ENCODE peak calls at places on chromosomes 7 and 10, in six cellular contexts. U is effector memory CD4-positive, alpha-beta T cell; R is aorta; V is RPMI7951; B is stimulated activated naive CD8-positive, alpha-beta T cell treated with anti-CD3 and anti-CD28 coated beads, Interleukin-15, Interleukin-2, amounts not matched to agents 100 U/mL and 50 U/mL, for 24 hours; W is cardiac muscle cell. K is an unnamed sample.

GRCh38 chr10:3775671-3776551 is 9.1 kb downstream of the KLF6 start:
- DNase-seq in V (peak), R (no peak), W (no peak), U (no peak), B (no peak), K (no peak)

GRCh38 chr10:119680668-119681070 is 29.5 kb downstream of the BAG3 start:
- DNase-seq in B (no peak), V (peak), W (peak), U (no peak), R (peak), K (no peak)

GRCh38 chr10:104577861-104578480 is 63.1 kb upstream of the SORCS3 start:
- DNase-seq in U (no peak), R (no peak), B (no peak), W (no peak), V (peak), K (no peak)

GRCh38 chr7:81361769-81362168 is 408.1 kb downstream of the HGF start:
- DNase-seq in V (peak), U (no peak), R (no peak), B (no peak), W (peak), K (no peak)

GRCh38 chr10:73850863-73851461 is 23.4 kb downstream of the CAMK2G start:
- DNase-seq in B (no peak), U (no peak), W (peak), R (peak), V (no peak), K (no peak)

GRCh38 chr10:98427011-98427515 is 12.1 kb upstream of the PYROXD2 start:
- DNase-seq in U (no peak), R (no peak), W (no peak), B (no peak), V (no peak), K (no peak)

GRCh38 chr7:142813262-142813661 is 41.6 kb upstream of the EPHB6 start:
- DNase-seq in B (no peak), U (no peak), R (no peak), V (peak), W (no peak), K (no peak)

GRCh38 chr7:112012266-112012665 is 193.9 kb downstream of the DOCK4 start:
- DNase-seq in U (no peak), V (no peak), R (no peak), W (no peak), B (no peak), K (no peak)

GRCh38 chr10:91163709-91164474 is 56.6 kb upstream of the PCGF5 start:
- DNase-seq in U (peak), B (peak), W (peak), V (peak), R (peak), K (no peak)

GRCh38 chr10:8811201-8811600 is 756.7 kb downstream of the GATA3 start:
- DNase-seq in B (no peak), W (no peak), V (no peak), R (no peak), U (no peak), K (no peak)

GRCh38 chr10:61140765-61141392 is 196.9 kb upstream of the RHOBTB1 start:
- DNase-seq in V (peak), U (no peak), R (no peak), B (no peak), W (peak), K (peak)

GRCh38 chr10:78925800-78926319 is 142.9 kb upstream of the ZMIZ1 start:
- DNase-seq in U (no peak), B (no peak), W (no peak), V (peak), R (no peak), K (no peak)

GRCh38 chr7:136140469-136140868 is 163.3 kb upstream of the MTPN start:
- DNase-seq in U (no peak), R (no peak), V (no peak), B (no peak), W (no peak), K (no peak)

GRCh38 chr10:131312261-131312801 is 810 bp upstream of the TCERG1L start:
- DNase-seq in W (peak), B (peak), V (no peak), U (no peak), R (no peak), K (no peak)

GRCh38 chr7:70710011-70710480 is 421.9 kb upstream of the GALNT17 start:
- DNase-seq in B (no peak), R (no peak), W (no peak), V (peak), U (no peak), K (peak)

GRCh38 chr10:46068905-46069304 is 22.8 kb upstream of the MSMB start:
- DNase-seq in V (no peak), U (no peak), B (no peak), R (no peak), W (no peak), K (no peak)